ENCODE peak calls at places on chromosomes 11 and 22, in ten cellular contexts. V, H, D, A, E, U, I, X, J and W are unnamed samples.

GRCh38 chr22:24582111-24582814 is 10.6 kb downstream of the LRRC75B start:
- DNase-seq in V (no peak), H (no peak), D (no peak), A (no peak), E (no peak), U (no peak), I (no peak), X (no peak), J (no peak), W (no peak)

GRCh38 chr22:39299829-39300178 is 19.6 kb downstream of the RPL3 start:
- DNase-seq in V (peak; percentile 49), H (no peak), D (no peak), A (no peak), E (no peak), U (peak; percentile 63), I (no peak), X (no peak), J (no peak), W (no peak)

GRCh38 chr11:30567148-30567547 is 19.0 kb downstream of the MPPED2 start:
- DNase-seq in V (no peak), H (no peak), D (no peak), A (no peak), E (no peak), U (no peak), I (no peak), X (no peak), J (no peak), W (no peak)

GRCh38 chr22:22196833-22197477 is 47.6 kb upstream of the VPREB1 start:
- DNase-seq in V (no peak), H (no peak), D (no peak), A (no peak), E (no peak), U (no peak), I (no peak), X (no peak), J (no peak), W (no peak)

GRCh38 chr11:27158763-27159679 is 118.4 kb downstream of the BBOX1 start:
- DNase-seq in V (no peak), H (peak; percentile 76), D (peak; percentile 48), A (peak; percentile 71), E (peak; percentile 20), U (peak; percentile 73), I (no peak), X (peak; percentile 44), J (peak; percentile 62), W (peak; percentile 45)

GRCh38 chr22:41401781-41402648 is 20.3 kb downstream of the TEF start:
- DNase-seq in V (peak; percentile 81), H (peak; percentile 82), D (peak; percentile 71), A (peak; percentile 36), E (no peak), U (peak; percentile 93), I (peak; percentile 78), X (peak; percentile 82), J (peak; percentile 81), W (peak; percentile 82)

GRCh38 chr11:8772571-8772970 is 90.0 kb downstream of the RPL27A start:
- DNase-seq in V (no peak), H (no peak), D (no peak), A (no peak), E (no peak), U (no peak), I (no peak), X (no peak), J (no peak), W (no peak)

GRCh38 chr11:122440783-122441701 is 214.5 kb upstream of the UBASH3B start:
- DNase-seq in V (peak; percentile 43), H (no peak), D (no peak), A (peak; percentile 27), E (peak; percentile 33), U (peak; percentile 14), I (no peak), X (no peak), J (peak; percentile 48), W (peak; percentile 42)

GRCh38 chr11:83156996-83157754 is at the start of gene PCF11:
- DNase-seq in V (peak; percentile 99), H (no peak), D (no peak), A (no peak), E (no peak), U (no peak), I (no peak), X (no peak), J (no peak), W (no peak)

GRCh38 chr22:22030493-22031182 is 48.1 kb upstream of the TOP3B start:
- DNase-seq in V (peak; percentile 20), H (no peak), D (no peak), A (peak; percentile 47), E (peak; percentile 29), U (no peak), I (no peak), X (peak; percentile 51), J (peak; percentile 32), W (peak; percentile 25)

GRCh38 chr11:129803533-129803932 is 12.1 kb upstream of the TMEM45B start:
- DNase-seq in V (no peak), H (peak; percentile 46), D (no peak), A (no peak), E (no peak), U (no peak), I (no peak), X (peak; percentile 27), J (no peak), W (no peak)

GRCh38 chr11:128501576-128502549 is 85.5 kb downstream of the ETS1 start:
- DNase-seq in V (peak; percentile 50), H (peak; percentile 46), D (no peak), A (no peak), E (no peak), U (peak; percentile 60), I (no peak), X (no peak), J (no peak), W (no peak)

GRCh38 chr11:79375818-79376550 is 64.8 kb downstream of the TENM4 start:
- DNase-seq in V (no peak), H (no peak), D (no peak), A (no peak), E (peak; percentile 33), U (no peak), I (no peak), X (no peak), J (no peak), W (no peak)

GRCh38 chr11:11215058-11215815 is 137.8 kb downstream of the CSNK2A3 start:
- DNase-seq in V (no peak), H (no peak), D (no peak), A (no peak), E (no peak), U (no peak), I (no peak), X (no peak), J (no peak), W (no peak)

GRCh38 chr11:1271002-1271401 is 38.4 kb downstream of the TOLLIP start:
- DNase-seq in V (no peak), H (no peak), D (no peak), A (peak; percentile 38), E (no peak), U (no peak), I (no peak), X (no peak), J (no peak), W (peak; percentile 32)

GRCh38 chr22:19721486-19722172 is 1.7 kb upstream of the GP1BB start:
- DNase-seq in V (no peak), H (no peak), D (no peak), A (no peak), E (no peak), U (no peak), I (no peak), X (no peak), J (no peak), W (no peak)
- H3K27me3 ChIP-seq in V (peaks cover 67% of the 10 kb centered on the region), H (no peaks in the 10 kb centered on the region), D (peaks cover 7% of the 10 kb centered on the region), A (peaks cover 58% of the 10 kb centered on the region), E (peaks cover 69% of the 10 kb centered on the region), U (peaks cover 5% of the 10 kb centered on the region), I (peaks cover 91% of the 10 kb centered on the region), X (no peaks in the 10 kb centered on the region), J (no peaks in the 10 kb centered on the region), W (peaks cover 10% of the 10 kb centered on the region)

GRCh38 chr22:29523761-29524160 is 29.8 kb downstream of the THOC5 start:
- DNase-seq in V (no peak), H (no peak), D (no peak), A (no peak), E (no peak), U (no peak), I (no peak), X (no peak), J (no peak), W (no peak)

GRCh38 chr22:29520851-29521250 is 32.7 kb downstream of the THOC5 start:
- DNase-seq in V (no peak), H (peak; percentile 10), D (peak; percentile 56), A (no peak), E (no peak), U (no peak), I (no peak), X (no peak), J (no peak), W (no peak)

GRCh38 chr22:29524440-29525191 is 28.9 kb downstream of the THOC5 start:
- DNase-seq in V (peak; percentile 26), H (peak; percentile 26), D (no peak), A (peak; percentile 55), E (peak; percentile 9), U (peak; percentile 34), I (no peak), X (peak; percentile 64), J (peak; percentile 29), W (no peak)

GRCh38 chr22:29519996-29520395 is 33.6 kb downstream of the THOC5 start:
- DNase-seq in V (no peak), H (no peak), D (no peak), A (no peak), E (no peak), U (no peak), I (no peak), X (no peak), J (no peak), W (no peak)

DNA sequence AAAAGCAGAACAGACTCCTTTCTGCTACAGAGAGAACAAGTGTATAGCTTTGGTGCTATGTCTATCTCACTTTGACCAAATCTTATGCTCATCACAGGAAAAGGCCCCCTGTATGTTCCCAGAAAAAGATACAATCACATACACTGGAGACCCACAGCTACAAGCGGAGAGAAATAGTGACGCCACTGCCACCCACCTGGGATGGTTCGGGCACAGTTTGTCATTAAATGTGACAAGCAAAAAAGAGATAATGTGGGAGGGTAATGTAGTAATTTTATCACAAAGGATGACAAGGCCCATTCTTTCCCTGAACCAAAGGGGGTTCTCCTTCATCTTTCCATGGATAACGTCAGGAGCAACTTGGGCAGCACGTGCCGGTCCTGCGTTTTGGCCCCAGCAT is 32.0 kb downstream of the THOC5 start:
- DNase-seq in V (no peak), H (no peak), D (no peak), A (no peak), E (no peak), U (no peak), I (no peak), X (no peak), J (no peak), W (no peak)
- H3K4me3 ChIP-seq in V (no peak overlapping the region), H (no peak overlapping the region), D (no peak overlapping the region), A (no peak overlapping the region), E (no peak overlapping the region), U (no peak overlapping the region), I (no peak overlapping the region), X (no peak overlapping the region), J (no peak overlapping the region), W (no peak overlapping the region)

GRCh38 chr11:131644204-131644603 is 273.8 kb downstream of the NTM start:
- DNase-seq in V (no peak), H (no peak), D (no peak), A (no peak), E (no peak), U (no peak), I (no peak), X (no peak), J (no peak), W (no peak)
- H3K27ac ChIP-seq in V (no peak overlapping the region), H (no peak overlapping the region), D (no peak overlapping the region), A (no peak overlapping the region), E (no peak overlapping the region), U (no peak overlapping the region), I (no peak overlapping the region), X (no peak overlapping the region), J (no peak overlapping the region), W (no peak overlapping the region)

GRCh38 chr11:100068116-100068515 is 619.0 kb upstream of the ARHGAP42 start:
- DNase-seq in V (no peak), H (no peak), D (no peak), A (no peak), E (no peak), U (no peak), I (no peak), X (no peak), J (no peak), W (no peak)
- H3K27me3 ChIP-seq in V (no peaks in the 10 kb centered on the region), H (peaks cover 39% of the 10 kb centered on the region), D (no peaks in the 10 kb centered on the region), A (no peaks in the 10 kb centered on the region), E (no peaks in the 10 kb centered on the region), U (no peaks in the 10 kb centered on the region), I (no peaks in the 10 kb centered on the region), X (no peaks in the 10 kb centered on the region), J (no peaks in the 10 kb centered on the region), W (no peaks in the 10 kb centered on the region)